ENCODE peak calls at places on chromosomes 13 and 19, in four cellular contexts. W is aorta, R is neural progenitor cell, D is NCI-H69. A is an unnamed sample.

GRCh38 chr19:8655340-8655709 is 24.9 kb downstream of the NFILZ start:
- DNase-seq in D (peak), W (no peak), R (no peak), A (no peak)

GRCh38 chr13:33244210-33244906 is 41.2 kb downstream of the STARD13 start:
- DNase-seq in D (no peak), W (no peak), R (no peak), A (no peak)

GRCh38 chr13:112686987-112687386 is 2.9 kb upstream of the ATP11A start:
- DNase-seq in W (no peak), R (no peak), D (no peak), A (no peak)

GRCh38 chr19:18477042-18477760 is 39.3 kb upstream of the ISYNA1 start:
- DNase-seq in D (no peak), W (peak), R (no peak), A (no peak)

GRCh38 chr19:57599761-57600383 is at the start of gene ZNF530:
- DNase-seq in R (peak), D (peak), W (peak), A (peak)

GRCh38 chr13:51838235-51838846 is 6.6 kb downstream of the TMEM272 start:
- DNase-seq in R (no peak), D (no peak), W (no peak), A (no peak)

GRCh38 chr19:10389863-10390262 is 9.5 kb upstream of the TYK2 start:
- DNase-seq in R (peak), W (no peak), D (no peak), A (no peak)

GRCh38 chr19:640156-640548 is 473 bp downstream of the FGF22 start:
- DNase-seq in R (no peak), D (no peak), W (no peak), A (no peak)

GRCh38 chr19:13902993-13903555 is 2.8 kb downstream of the BRME1 start:
- DNase-seq in D (peak), W (no peak), R (no peak), A (no peak)

GRCh38 chr19:39936020-39936419 is 1.6 kb upstream of the FCGBP start:
- DNase-seq in D (no peak), R (no peak), W (no peak), A (no peak)

GRCh38 chr19:12696366-12697335 is at the start of gene FBXW9:
- DNase-seq in R (peak), W (peak), D (peak), A (peak)

GRCh38 chr19:45404557-45405434 is at the start of gene PPP1R13L:
- DNase-seq in D (peak), W (peak), R (peak), A (peak)

GRCh38 chr19:43780706-43781525 is at the start of gene KCNN4:
- DNase-seq in W (peak), R (no peak), D (peak), A (no peak)

GRCh38 chr19:51702103-51702753 is 9.1 kb downstream of the SPACA6 start:
- DNase-seq in D (peak), R (peak), W (peak), A (no peak)

GRCh38 chr19:35269425-35270117 is 809 bp downstream of the USF2 start:
- DNase-seq in D (peak), R (peak), W (peak), A (no peak)

GRCh38 chr13:110264685-110265275 is 42.2 kb downstream of the COL4A1 start:
- DNase-seq in D (no peak), R (peak), W (no peak), A (no peak)

GRCh38 chr19:15337202-15337601 is 4.9 kb upstream of the BRD4 start:
- DNase-seq in R (no peak), D (no peak), W (no peak), A (no peak)

GRCh38 chr19:8487137-8487851 is 15.1 kb downstream of the PRAM1 start:
- DNase-seq in W (peak), R (no peak), D (peak), A (peak)

GRCh38 chr19:33286899-33287298 is 15.4 kb downstream of the CEBPA start:
- DNase-seq in W (peak), R (no peak), D (no peak), A (no peak)

GRCh38 chr13:73210218-73210883 is 151.5 kb downstream of the KLF5 start:
- DNase-seq in W (no peak), D (no peak), R (peak), A (no peak)

GRCh38 chr13:114109646-114110045 is 22.8 kb downstream of the RASA3 start:
- DNase-seq in R (peak), W (peak), D (peak), A (peak)

GRCh38 chr19:15126511-15126910 is 19.3 kb downstream of the SYDE1 start:
- DNase-seq in D (no peak), R (no peak), W (no peak), A (no peak)

GRCh38 chr13:106530907-106531520 is 4.4 kb downstream of the EFNB2 start:
- DNase-seq in R (peak), D (peak), W (no peak), A (no peak)

GRCh38 chr13:113342820-113343691 is 20.9 kb downstream of the GRTP1 start:
- DNase-seq in R (no peak), W (peak), D (no peak), A (peak)

GRCh38 chr13:114203536-114203935 is 24.5 kb downstream of the CFAP97D2 start:
- DNase-seq in W (no peak), D (no peak), R (no peak), A (no peak)

GRCh38 chr19:16327501-16327900 is 2.9 kb downstream of the KLF2 start:
- DNase-seq in D (no peak), W (no peak), R (no peak), A (no peak)

GRCh38 chr19:18203408-18203862 is 407 bp downstream of the RAB3A start:
- DNase-seq in D (peak), R (no peak), W (no peak), A (no peak)

GRCh38 chr13:25607096-25607495 is 235.3 kb downstream of the ATP8A2 start:
- DNase-seq in D (no peak), R (no peak), W (no peak), A (no peak)

GRCh38 chr13:23701646-23702045 is 131.4 kb downstream of the TNFRSF19 start:
- DNase-seq in W (peak), R (no peak), D (no peak), A (no peak)

A was measured in chondrocyte.